ENCODE peak calls at places on chromosomes 13 and 19, in ten cellular contexts. U is mesothelial cell of epicardium, Z is uterus, N is tibial nerve, K is AG04450, C is heart left ventricle, A is body of pancreas, S is fibroblast of lung, Y is GM13976, X is cardiac muscle cell. Q is an unnamed sample.

GRCh38 chr13:87669379-87669978 is 1.7 kb upstream of the SLITRK5 start:
- DNase-seq in U (no peak), Z (no peak), N (no peak), K (no peak), C (no peak), A (no peak), S (peak), Y (peak), X (peak), Q (no peak)

GRCh38 chr19:18644144-18645034 is 7.6 kb downstream of the KLHL26 start:
- DNase-seq in U (no peak), Z (no peak), N (no peak), K (no peak), C (no peak), A (no peak), S (peak), Y (no peak), X (no peak), Q (no peak)

GRCh38 chr13:73521291-73521626 is 462.5 kb downstream of the KLF5 start:
- DNase-seq in U (no peak), Z (no peak), N (no peak), K (no peak), C (no peak), A (no peak), S (no peak), Y (no peak), X (no peak), Q (no peak)

GRCh38 chr19:3507371-3508120 is 1.4 kb downstream of the FZR1 start:
- DNase-seq in U (no peak), Z (peak), N (no peak), K (no peak), C (no peak), A (peak), S (peak), Y (no peak), X (peak), Q (no peak)

GRCh38 chr13:64158910-64159309 is 2743.3 kb upstream of the PCDH20 start:
- DNase-seq in U (no peak), Z (no peak), N (no peak), K (no peak), C (no peak), A (no peak), S (peak), Y (no peak), X (no peak), Q (no peak)

GRCh38 chr13:31150315-31150985 is 11.3 kb downstream of the HSPH1 start:
- DNase-seq in U (no peak), Z (no peak), N (no peak), K (no peak), C (no peak), A (no peak), S (no peak), Y (no peak), X (peak), Q (no peak)

GRCh38 chr19:50264483-50265186 is 61.2 kb downstream of the MYH14 start:
- DNase-seq in U (no peak), Z (no peak), N (no peak), K (no peak), C (no peak), A (no peak), S (no peak), Y (no peak), X (no peak), Q (no peak)

GRCh38 chr13:74136089-74136658 is 2.0 kb upstream of the KLF12 start:
- DNase-seq in U (no peak), Z (no peak), N (no peak), K (no peak), C (peak), A (no peak), S (peak), Y (peak), X (peak), Q (no peak)

GRCh38 chr13:77774181-77774580 is 76.7 kb downstream of the SLAIN1 start:
- DNase-seq in U (no peak), Z (no peak), N (no peak), K (no peak), C (no peak), A (no peak), S (no peak), Y (no peak), X (no peak), Q (no peak)

GRCh38 chr13:27952931-27953670 is 16.0 kb downstream of the CDX2 start:
- DNase-seq in U (no peak), Z (no peak), N (no peak), K (no peak), C (no peak), A (peak), S (no peak), Y (no peak), X (no peak), Q (no peak)

GRCh38 chr19:43743059-43743458 is 11.7 kb downstream of the SMG9 start:
- DNase-seq in U (no peak), Z (no peak), N (no peak), K (no peak), C (no peak), A (no peak), S (peak), Y (no peak), X (no peak), Q (no peak)

GRCh38 chr19:46958542-46958941 is 61.1 kb upstream of the NPAS1 start:
- DNase-seq in U (no peak), Z (no peak), N (no peak), K (no peak), C (no peak), A (no peak), S (peak), Y (peak), X (no peak), Q (no peak)

GRCh38 chr13:100789481-100789880 is 114.9 kb upstream of the TMTC4 start:
- DNase-seq in U (no peak), Z (no peak), N (no peak), K (no peak), C (no peak), A (no peak), S (peak), Y (no peak), X (no peak), Q (no peak)

GRCh38 chr19:876089-876488 is 16.6 kb downstream of the CFD start:
- DNase-seq in U (no peak), Z (no peak), N (no peak), K (no peak), C (no peak), A (no peak), S (no peak), Y (no peak), X (no peak), Q (no peak)

GRCh38 chr19:3914199-3914598 is 18.7 kb upstream of the NMRK2 start:
- DNase-seq in U (no peak), Z (no peak), N (no peak), K (no peak), C (no peak), A (no peak), S (no peak), Y (no peak), X (no peak), Q (no peak)

GRCh38 chr13:33017410-33017929 is 1.2 kb downstream of the KL start:
- DNase-seq in U (no peak), Z (peak), N (peak), K (no peak), C (peak), A (peak), S (peak), Y (peak), X (peak), Q (no peak)

GRCh38 chr13:45718063-45718462 is 15.9 kb downstream of the CBY2 start:
- DNase-seq in U (no peak), Z (no peak), N (no peak), K (no peak), C (no peak), A (no peak), S (peak), Y (peak), X (peak), Q (no peak)

GRCh38 chr19:51549533-51550324 is 18.3 kb upstream of the SIGLEC6 start:
- DNase-seq in U (no peak), Z (no peak), N (no peak), K (no peak), C (no peak), A (no peak), S (no peak), Y (no peak), X (no peak), Q (no peak)

GRCh38 chr19:54463531-54464043 is at the start of gene LENG9:
- DNase-seq in U (peak), Z (peak), N (peak), K (peak), C (peak), A (peak), S (peak), Y (peak), X (peak), Q (peak)

GRCh38 chr19:54464044-54464623 is 556 bp upstream of the LENG9 start:
- DNase-seq in U (peak), Z (peak), N (peak), K (no peak), C (peak), A (peak), S (peak), Y (peak), X (peak), Q (peak)

GRCh38 chr19:54461201-54462071 is 2.1 kb downstream of the LENG9 start:
- DNase-seq in U (no peak), Z (no peak), N (no peak), K (peak), C (no peak), A (no peak), S (no peak), Y (no peak), X (no peak), Q (no peak)

GRCh38 chr19:54462072-54462712 is 1.4 kb downstream of the LENG9 start:
- DNase-seq in U (no peak), Z (no peak), N (no peak), K (no peak), C (no peak), A (peak), S (no peak), Y (no peak), X (no peak), Q (no peak)

DNA sequence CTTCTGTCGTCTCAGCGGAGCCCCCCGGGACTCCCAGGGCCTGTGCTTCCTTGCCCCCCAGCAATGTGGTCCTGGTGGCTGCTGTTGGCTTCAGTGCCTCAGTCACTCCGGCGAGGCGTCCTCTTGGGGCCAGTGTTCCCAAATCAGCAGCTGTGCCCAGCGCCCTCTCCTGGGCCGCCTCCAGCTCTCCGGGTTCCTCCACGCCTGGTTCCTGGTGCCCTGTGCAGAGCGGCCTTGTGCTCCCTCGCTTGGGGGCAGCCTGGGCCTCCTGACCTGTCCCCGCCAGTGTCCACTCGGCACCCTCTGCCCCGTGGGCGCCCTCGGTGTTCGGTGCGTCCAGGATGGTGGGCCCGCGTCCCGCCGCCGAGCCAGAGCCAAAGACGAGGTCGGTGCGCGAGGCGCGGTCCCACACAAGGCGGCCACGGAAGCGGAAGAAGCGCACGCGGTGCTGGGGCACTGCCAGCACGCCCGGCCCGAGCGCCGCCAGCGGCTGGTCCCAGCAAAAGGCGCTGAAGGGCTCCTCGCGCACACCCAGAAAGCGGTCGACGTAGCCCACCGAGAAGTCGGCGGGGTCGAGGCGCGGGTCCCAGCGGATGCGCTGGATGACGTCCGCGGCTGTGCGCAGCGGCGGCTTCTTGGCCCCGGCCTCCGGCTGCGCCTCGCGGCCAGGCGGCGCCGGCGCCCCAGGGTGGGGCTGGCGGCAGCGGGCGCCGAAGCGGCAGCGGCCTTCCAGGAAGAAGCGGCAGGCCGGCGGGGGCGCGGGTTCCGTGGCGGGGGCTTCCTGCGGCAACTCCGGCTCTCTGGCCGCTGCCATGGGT is 656 bp downstream of the LENG9 start:
- DNase-seq in U (no peak), Z (peak), N (peak), K (no peak), C (peak), A (peak), S (peak), Y (peak), X (peak), Q (peak)
- TF ChIP-seq CTCF in U (no peak), Z (peak), N (peak), K (peak), C (no peak), A (peak), S (peak), Y (peak), X (peak), Q (no peak)

GRCh38 chr13:92354583-92354982 is 872.0 kb upstream of the GPC6 start:
- DNase-seq in U (no peak), Z (no peak), N (no peak), K (no peak), C (no peak), A (no peak), S (peak), Y (no peak), X (no peak), Q (no peak)

GRCh38 chr13:92355213-92355612 is 871.4 kb upstream of the GPC6 start:
- DNase-seq in U (no peak), Z (no peak), N (no peak), K (no peak), C (no peak), A (peak), S (peak), Y (no peak), X (peak), Q (no peak)
- TF ChIP-seq CTCF in U (no peak), Z (no peak), N (no peak), K (peak), C (peak), A (peak), S (no peak), Y (no peak), X (peak), Q (no peak)

GRCh38 chr13:24997367-24997967 is 98.5 kb upstream of the PABPC3 start:
- DNase-seq in U (no peak), Z (no peak), N (no peak), K (no peak), C (no peak), A (no peak), S (peak), Y (peak), X (peak), Q (no peak)

GRCh38 chr13:24998433-24998832 is 97.5 kb upstream of the PABPC3 start:
- DNase-seq in U (no peak), Z (no peak), N (no peak), K (no peak), C (no peak), A (no peak), S (no peak), Y (no peak), X (no peak), Q (no peak)

DNA sequence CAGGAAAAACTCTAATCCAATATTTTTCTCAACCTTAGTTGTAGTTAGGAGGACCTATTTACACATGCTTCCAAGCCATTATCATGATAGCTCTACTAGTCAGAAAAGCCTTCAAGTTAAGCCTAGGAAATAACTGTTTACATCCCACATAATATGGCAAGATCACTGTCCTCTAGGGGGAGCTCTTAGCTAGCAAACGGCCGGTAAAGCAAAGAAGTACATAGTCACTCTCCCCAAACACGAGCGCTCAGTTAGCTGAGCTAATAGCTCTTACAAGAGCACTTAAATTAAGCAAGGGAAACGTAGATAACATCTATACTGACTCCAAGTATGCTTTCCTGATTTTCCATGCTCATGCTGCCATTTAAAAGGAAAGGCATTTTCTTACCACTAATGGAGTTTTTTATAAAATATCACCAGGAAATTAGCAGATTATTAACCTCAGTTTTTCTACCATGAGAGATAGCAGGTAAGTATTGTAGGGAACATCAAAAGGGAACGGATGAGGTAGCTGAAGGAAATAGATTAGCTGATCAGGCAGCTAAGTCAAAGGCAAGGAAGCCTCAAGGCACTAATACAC is 100.6 kb upstream of the PABPC3 start:
- DNase-seq in U (no peak), Z (peak), N (no peak), K (peak), C (no peak), A (peak), S (peak), Y (peak), X (peak), Q (no peak)
- TF ChIP-seq CTCF in U (peak), Z (peak), N (peak), K (peak), C (peak), A (peak), S (peak), Y (peak), X (peak), Q (no peak)

GRCh38 chr13:105193026-105193425 is 1342.4 kb downstream of the EFNB2 start:
- DNase-seq in U (no peak), Z (no peak), N (no peak), K (no peak), C (no peak), A (no peak), S (no peak), Y (no peak), X (no peak), Q (no peak)

GRCh38 chr13:105196052-105196451 is 1339.4 kb downstream of the EFNB2 start:
- DNase-seq in U (no peak), Z (no peak), N (no peak), K (no peak), C (no peak), A (no peak), S (peak), Y (no peak), X (no peak), Q (no peak)
- TF ChIP-seq CTCF in U (no peak), Z (no peak), N (no peak), K (no peak), C (no peak), A (no peak), S (no peak), Y (no peak), X (no peak), Q (no peak)

GRCh38 chr13:71754407-71754974 is 112.5 kb downstream of the DACH1 start:
- DNase-seq in U (no peak), Z (peak), N (no peak), K (no peak), C (peak), A (no peak), S (no peak), Y (no peak), X (no peak), Q (no peak)
- TF ChIP-seq CTCF in U (peak), Z (no peak), N (no peak), K (no peak), C (peak), A (no peak), S (peak), Y (no peak), X (no peak), Q (no peak)